ENCODE peak calls at places on chromosomes 6 and 20, in eight cellular contexts. N, J, G, I, H, L, T and R are unnamed samples.
A peak's percentile ranks its signal among the peaks of the same experiment; 100 is the strongest.

GRCh38 chr20:32527052-32527446 is 58.1 kb downstream of the NOL4L start:
- DNase-seq in N (no peak), J (no peak), G (no peak), I (no peak), H (no peak), L (no peak), T (no peak), R (no peak)

GRCh38 chr20:52539891-52540290 is 348.3 kb upstream of the ZFP64 start:
- DNase-seq in N (no peak), J (no peak), G (no peak), I (no peak), H (no peak), L (no peak), T (no peak), R (no peak)

GRCh38 chr6:35484921-35485392 is 11.9 kb downstream of the TEAD3 start:
- DNase-seq in N (peak; percentile 47), J (no peak), G (no peak), I (no peak), H (no peak), L (no peak), T (no peak), R (peak; percentile 36)

GRCh38 chr6:42740725-42741124 is 5.2 kb downstream of the TBCC start:
- DNase-seq in N (no peak), J (no peak), G (no peak), I (no peak), H (no peak), L (no peak), T (no peak), R (no peak)

GRCh38 chr20:58613061-58613854 is 37.8 kb upstream of the STX16 start:
- DNase-seq in N (no peak), J (no peak), G (no peak), I (no peak), H (no peak), L (no peak), T (no peak), R (no peak)

GRCh38 chr6:18242062-18242851 is 22.1 kb downstream of the DEK start:
- DNase-seq in N (no peak), J (no peak), G (no peak), I (peak; percentile 59), H (no peak), L (no peak), T (peak; percentile 34), R (peak; percentile 32)

GRCh38 chr20:35478804-35479472 is 23.5 kb downstream of the CEP250 start:
- DNase-seq in N (no peak), J (no peak), G (no peak), I (no peak), H (no peak), L (no peak), T (no peak), R (no peak)

GRCh38 chr6:131755597-131755996 is 44.8 kb upstream of the CTAGE9 start:
- DNase-seq in N (no peak), J (no peak), G (no peak), I (peak; percentile 33), H (no peak), L (no peak), T (peak; percentile 90), R (peak; percentile 88)

GRCh38 chr6:45724511-45724910 is 291.1 kb downstream of the CLIC5 start:
- DNase-seq in N (peak; percentile 48), J (no peak), G (no peak), I (no peak), H (no peak), L (no peak), T (peak; percentile 81), R (peak; percentile 77)

GRCh38 chr6:169789146-169789943 is 37.9 kb downstream of the ERMARD start:
- DNase-seq in N (no peak), J (no peak), G (no peak), I (no peak), H (no peak), L (peak; percentile 3), T (no peak), R (no peak)

GRCh38 chr20:19746396-19746795 is 11.7 kb upstream of the RIN2 start:
- DNase-seq in N (no peak), J (no peak), G (no peak), I (no peak), H (no peak), L (no peak), T (no peak), R (no peak)

GRCh38 chr6:41648070-41648585 is 9.9 kb downstream of the MDFI start:
- DNase-seq in N (no peak), J (no peak), G (no peak), I (no peak), H (no peak), L (no peak), T (no peak), R (no peak)

GRCh38 chr20:57048027-57048869 is 218.2 kb downstream of the BMP7 start:
- DNase-seq in N (peak; percentile 98), J (no peak), G (no peak), I (no peak), H (no peak), L (no peak), T (no peak), R (no peak)

GRCh38 chr6:2971420-2972218 is at the start of gene SERPINB6:
- DNase-seq in N (peak; percentile 41), J (peak; percentile 78), G (no peak), I (no peak), H (no peak), L (peak; percentile 26), T (no peak), R (peak; percentile 85)

GRCh38 chr20:19560876-19561480 is 197.1 kb upstream of the RIN2 start:
- DNase-seq in N (no peak), J (no peak), G (no peak), I (no peak), H (no peak), L (no peak), T (no peak), R (no peak)

GRCh38 chr20:24484081-24484450 is 14.6 kb downstream of the SYNDIG1 start:
- DNase-seq in N (no peak), J (no peak), G (no peak), I (no peak), H (no peak), L (no peak), T (no peak), R (no peak)

GRCh38 chr6:53931086-53931485 is 136.3 kb downstream of the LRRC1 start:
- DNase-seq in N (no peak), J (no peak), G (no peak), I (no peak), H (no peak), L (no peak), T (no peak), R (no peak)